ENCODE peak calls at places on chromosomes 13 and 19, in five cellular contexts. C, V, X, S and H are unnamed samples. For H3K4me1, H3K9me3 and H3K36me3, the result is how much of the 10 kb centered on the place peaks cover.

GRCh38 chr13:63636231-63636993 is 2220.8 kb upstream of the PCDH20 start:
- DNase-seq in C (no peak), X (no peak), V (no peak), S (no peak), H (peak)

GRCh38 chr13:61316647-61317046 is 99.0 kb downstream of the PCDH20 start:
- DNase-seq in S (no peak), X (no peak), C (no peak), V (no peak), H (no peak)

GRCh38 chr13:38662362-38662761 is 24.5 kb upstream of the FREM2 start:
- DNase-seq in S (no peak), X (no peak), C (peak), V (peak), H (no peak)

GRCh38 chr13:106302843-106303242 is 232.6 kb downstream of the EFNB2 start:
- DNase-seq in V (no peak), C (no peak), S (no peak), X (no peak), H (no peak)

GRCh38 chr13:111537843-111538499 is 217.5 kb downstream of the TEX29 start:
- DNase-seq in X (no peak), S (no peak), C (no peak), V (no peak), H (no peak)

GRCh38 chr13:24500977-24501376 is 11.6 kb downstream of the PARP4 start:
- DNase-seq in V (peak), S (no peak), X (no peak), C (peak), H (peak)

GRCh38 chr19:9967326-9967725 is 31.0 kb upstream of the OLFM2 start:
- DNase-seq in S (no peak), C (no peak), X (no peak), V (peak), H (no peak)

GRCh38 chr13:105616313-105617075 is 919.0 kb downstream of the EFNB2 start:
- DNase-seq in C (no peak), V (no peak), X (no peak), S (no peak), H (no peak)

GRCh38 chr13:21670883-21671792 is at the start of gene FGF9:
- DNase-seq in S (peak), C (peak), V (peak), X (peak), H (peak)

GRCh38 chr13:75485286-75486062 is 3.5 kb upstream of the TBC1D4 start:
- DNase-seq in X (peak), V (peak), C (peak), S (no peak), H (no peak)

GRCh38 chr13:33016414-33017409 is at the start of gene KL:
- DNase-seq in C (peak), S (no peak), X (no peak), V (peak), H (peak)

GRCh38 chr13:27293873-27294515 is 23.4 kb downstream of the RASL11A start:
- DNase-seq in X (no peak), C (no peak), S (no peak), V (no peak), H (no peak)

GRCh38 chr19:31955884-31956283 is 389.5 kb upstream of the ZNF507 start:
- DNase-seq in V (no peak), X (no peak), C (no peak), S (no peak), H (no peak)

GRCh38 chr19:2062770-2063169 is 11.7 kb upstream of the MKNK2 start:
- DNase-seq in S (no peak), C (no peak), X (no peak), V (no peak), H (no peak)

GRCh38 chr19:2061936-2062729 is 11.1 kb upstream of the MKNK2 start:
- DNase-seq in S (peak), C (no peak), V (no peak), X (no peak), H (no peak)

GRCh38 chr19:2059422-2060201 is 8.6 kb upstream of the MKNK2 start:
- DNase-seq in C (peak), S (peak), V (peak), X (peak), H (peak)

GRCh38 chr19:2063824-2064223 is 12.8 kb upstream of the MKNK2 start:
- DNase-seq in X (no peak), S (no peak), V (no peak), C (no peak), H (no peak)

DNA sequence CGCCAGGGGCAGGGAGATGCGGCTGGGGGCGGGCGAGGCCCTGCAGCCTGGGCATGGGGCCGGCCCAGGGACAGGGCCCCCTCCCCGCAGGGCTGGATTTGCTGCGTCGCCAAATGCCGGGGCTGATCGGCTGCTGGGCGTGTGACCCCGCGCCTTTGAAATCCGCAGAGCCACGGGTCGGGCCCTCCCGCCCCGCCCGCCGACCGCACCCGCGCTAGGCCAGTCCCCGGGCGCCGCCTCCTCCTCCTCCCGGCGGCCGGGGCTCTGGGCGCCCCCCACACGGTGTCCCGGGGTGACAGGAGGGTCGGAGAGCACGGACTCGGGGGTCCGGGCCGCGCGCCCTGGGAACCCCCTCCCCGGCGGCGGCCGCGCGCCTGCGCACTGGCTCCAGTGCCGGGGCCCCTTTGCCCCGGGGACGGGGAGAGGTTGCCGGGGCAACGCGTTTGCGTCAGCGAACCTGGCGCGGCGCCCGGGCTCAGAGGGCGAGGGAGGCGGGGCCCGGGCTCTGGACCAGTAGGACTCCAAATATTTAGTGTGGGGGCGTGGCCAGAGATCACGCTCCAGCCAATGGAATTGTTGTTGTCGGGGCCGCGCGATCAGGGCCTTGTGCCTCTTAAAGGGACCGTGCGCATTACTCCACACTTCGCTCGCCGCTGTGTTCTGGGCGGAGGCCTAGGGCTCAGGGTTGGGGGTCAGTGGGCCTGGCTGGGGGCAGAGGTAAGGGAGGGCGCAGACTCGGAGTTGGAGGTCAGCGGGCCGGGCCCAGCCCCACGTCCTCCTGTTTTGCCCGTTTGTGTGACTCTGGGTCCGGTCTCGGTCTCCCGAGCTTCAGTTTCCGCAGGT is 10.3 kb upstream of the MKNK2 start:
- DNase-seq in S (peak), X (peak), V (peak), C (peak), H (peak)
- H3K4me1 ChIP-seq in S (under half), X (under half), V (under half), C (under half), H (under half)

DNA sequence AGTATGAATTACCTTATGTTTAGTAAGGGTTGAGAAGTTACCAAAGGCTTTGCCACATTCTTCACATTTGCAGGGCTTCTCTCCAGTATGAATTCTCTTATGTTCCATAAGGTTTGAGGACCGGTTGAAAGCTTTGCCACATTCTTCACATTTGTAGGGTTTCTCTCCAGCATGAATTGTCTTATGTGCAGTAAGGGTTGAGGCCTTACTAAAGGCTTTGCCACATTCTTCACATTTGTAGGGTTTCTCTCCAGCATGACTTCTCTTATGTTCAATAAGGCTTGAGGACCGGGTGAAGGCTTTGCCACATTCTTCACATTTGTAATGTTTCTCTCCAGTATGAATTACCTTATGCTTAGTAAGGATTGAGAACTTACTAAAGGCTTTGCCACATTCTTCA is 26.7 kb downstream of the ZNF728 start:
- DNase-seq in V (no peak), X (no peak), S (no peak), C (no peak), H (no peak)
- H3K9me3 ChIP-seq in V (under half), X (half or more), S (under half), C (under half), H (under half)

GRCh38 chr13:102872131-102872530 is 26.3 kb downstream of the ERCC5 start:
- DNase-seq in V (no peak), C (no peak), X (no peak), S (no peak), H (no peak)

GRCh38 chr13:102870677-102871415 is 25.0 kb downstream of the ERCC5 start:
- DNase-seq in X (no peak), V (peak), C (peak), S (peak), H (peak)

GRCh38 chr13:102868366-102868936 is 22.6 kb downstream of the ERCC5 start:
- DNase-seq in X (no peak), S (no peak), V (no peak), C (peak), H (no peak)

GRCh38 chr13:102872531-102872930 is 26.7 kb downstream of the ERCC5 start:
- DNase-seq in V (no peak), X (no peak), S (no peak), C (no peak), H (no peak)

DNA sequence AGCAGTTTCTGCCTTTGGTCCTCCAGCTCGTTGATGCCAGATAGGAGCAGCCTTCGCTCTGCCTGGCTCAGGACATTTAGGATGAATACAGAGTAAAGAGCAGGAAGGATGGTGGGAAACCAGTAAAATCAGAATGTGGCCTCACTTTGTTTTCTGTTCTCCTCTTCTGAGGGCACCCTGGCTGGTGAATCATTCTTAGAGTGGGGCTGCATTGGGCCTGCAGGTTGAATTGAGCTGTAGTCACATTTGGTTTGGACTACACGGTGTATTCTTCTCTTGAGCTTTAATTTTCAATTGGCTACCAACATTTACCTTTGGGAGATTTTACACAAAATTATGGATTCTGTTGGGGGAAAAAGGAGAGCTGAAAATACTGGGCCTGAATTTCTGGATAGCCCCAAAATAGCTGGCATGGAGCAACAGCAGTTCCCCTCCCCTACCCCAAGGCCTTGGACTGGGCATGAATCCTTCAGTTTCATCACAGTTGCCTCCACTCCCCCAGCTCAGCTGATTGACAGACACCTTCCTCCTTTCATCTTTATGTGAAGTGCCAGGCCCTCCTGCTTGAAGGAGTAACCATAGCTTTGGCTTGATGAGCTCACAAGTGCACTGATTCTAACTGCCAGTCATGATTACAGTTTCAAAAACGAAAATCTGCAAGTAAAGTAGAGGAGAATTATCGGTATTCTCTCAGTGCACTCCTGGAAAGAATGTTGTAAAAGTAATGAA is 24.3 kb downstream of the ERCC5 start:
- DNase-seq in S (no peak), C (peak), V (no peak), X (no peak), H (no peak)
- H3K36me3 ChIP-seq in S (under half), C (half or more), V (half or more), X (under half), H (under half)

GRCh38 chr19:11246941-11247340 is 7.5 kb downstream of the ANGPTL8 start:
- DNase-seq in X (no peak), C (no peak), S (no peak), V (no peak), H (no peak)

GRCh38 chr19:11247391-11247790 is 8.0 kb downstream of the ANGPTL8 start:
- DNase-seq in S (peak), C (no peak), V (peak), X (no peak), H (no peak)

GRCh38 chr19:11244846-11245589 is 5.6 kb downstream of the ANGPTL8 start:
- DNase-seq in C (no peak), S (no peak), X (no peak), V (no peak), H (no peak)

GRCh38 chr19:11248852-11249251 is 9.4 kb downstream of the ANGPTL8 start:
- DNase-seq in V (no peak), C (no peak), S (no peak), X (no peak), H (no peak)

DNA sequence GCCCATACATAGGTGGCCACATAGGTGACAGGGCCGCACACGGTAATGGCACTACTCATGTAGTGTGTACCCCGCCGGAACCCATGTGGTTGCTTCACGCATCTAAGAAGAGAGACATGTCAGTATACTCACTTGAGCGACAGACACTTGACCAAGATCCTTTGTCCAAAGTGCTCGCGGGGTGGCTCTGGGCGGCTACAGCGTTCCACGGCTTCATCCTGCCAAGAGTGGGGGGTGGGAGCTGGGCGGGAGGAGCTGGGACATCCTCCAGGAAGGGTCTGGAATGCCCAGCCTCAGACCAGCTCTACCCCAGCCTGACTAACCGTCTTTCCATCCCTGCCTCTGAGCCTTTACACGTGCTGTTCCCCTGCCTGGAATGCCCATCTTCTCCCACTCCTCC is 8.5 kb downstream of the ANGPTL8 start:
- DNase-seq in X (no peak), C (no peak), V (no peak), S (no peak), H (no peak)
- H3K4me1 ChIP-seq in X (under half), C (under half), V (under half), S (under half), H (under half)

GRCh38 chr19:43841990-43842389 is 14.9 kb downstream of the ZNF283 start:
- DNase-seq in S (no peak), X (no peak), C (peak), V (no peak), H (no peak)

GRCh38 chr19:43847884-43848283 is 20.8 kb downstream of the ZNF283 start:
- DNase-seq in S (no peak), C (no peak), V (no peak), X (no peak), H (no peak)

GRCh38 chr19:43848821-43849220 is 21.7 kb downstream of the ZNF283 start:
- DNase-seq in V (no peak), C (no peak), S (no peak), X (no peak), H (no peak)

DNA sequence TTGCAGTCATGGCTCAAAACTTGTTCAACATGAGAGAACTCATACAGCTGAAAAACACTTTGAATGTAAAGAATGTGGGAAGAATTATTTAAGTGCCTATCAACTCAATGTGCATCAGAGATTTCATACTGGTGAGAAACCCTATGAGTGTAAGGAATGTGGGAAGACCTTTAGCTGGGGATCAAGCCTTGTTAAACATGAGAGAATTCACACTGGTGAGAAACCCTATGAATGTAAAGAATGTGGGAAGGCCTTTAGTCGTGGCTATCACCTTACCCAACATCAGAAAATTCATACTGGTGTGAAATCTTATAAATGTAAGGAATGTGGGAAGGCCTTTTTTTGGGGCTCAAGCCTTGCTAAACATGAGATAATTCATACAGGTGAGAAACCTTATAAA is 20.1 kb downstream of the ZNF283 start:
- DNase-seq in X (no peak), S (no peak), C (no peak), V (no peak), H (no peak)
- H3K9me3 ChIP-seq in X (half or more), S (under half), C (under half), V (under half), H (under half)

DNA sequence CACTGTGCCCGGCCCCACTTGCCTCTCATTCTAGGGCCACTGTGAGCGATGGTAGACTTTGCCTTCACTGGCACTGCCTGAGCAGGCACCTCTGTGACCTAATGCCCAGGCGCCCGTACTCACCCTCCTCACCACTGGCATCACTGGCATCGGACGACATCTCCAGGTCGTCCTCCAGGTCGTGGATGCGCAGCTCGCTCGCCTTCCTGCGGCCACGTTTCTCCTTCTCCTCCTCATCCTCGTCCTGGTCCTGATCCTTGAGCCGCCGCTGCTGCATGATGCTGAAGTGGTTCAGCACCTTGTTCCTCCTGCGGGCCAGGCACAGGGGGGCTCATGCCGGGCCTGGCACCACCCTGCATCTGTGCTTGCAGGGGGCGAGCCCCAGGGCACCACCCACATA is 7.5 kb upstream of the PSPN start:
- DNase-seq in S (no peak), C (no peak), X (no peak), V (no peak), H (no peak)
- H3K36me3 ChIP-seq in S (under half), C (under half), X (under half), V (half or more), H (under half)

GRCh38 chr19:38194061-38194701 is 29.8 kb downstream of the DPF1 start:
- DNase-seq in X (no peak), V (no peak), S (no peak), C (no peak), H (no peak)
- H3K4me1 ChIP-seq in X (under half), V (under half), S (under half), C (under half), H (under half)

GRCh38 chr19:6970478-6970877 is 50.8 kb downstream of the MBD3L2B start:
- DNase-seq in S (no peak), X (no peak), V (no peak), C (no peak), H (no peak)
- H3K9me3 ChIP-seq in S (under half), X (under half), V (under half), C (under half), H (under half)

DNA sequence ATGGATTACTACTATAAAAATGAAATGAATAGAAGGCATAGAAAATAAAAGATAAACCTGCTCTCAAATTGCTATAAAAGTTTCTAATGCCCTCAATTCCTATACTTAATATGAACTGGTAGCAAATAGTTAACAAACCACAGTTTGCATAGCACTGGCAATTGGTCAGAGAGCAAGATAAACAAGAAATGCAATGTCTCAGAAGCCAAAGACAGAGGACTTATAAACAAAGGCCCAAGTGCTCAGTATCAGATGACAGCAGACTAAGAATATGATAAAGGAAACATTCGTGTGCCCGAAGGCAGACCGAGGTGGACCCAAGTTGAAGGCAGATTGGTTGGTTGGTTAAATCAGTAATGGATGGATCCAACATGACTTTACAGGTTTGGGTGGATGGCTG is 50.6 kb downstream of the IPO5 start:
- DNase-seq in V (peak), X (no peak), C (no peak), S (no peak), H (no peak)
- H3K36me3 ChIP-seq in V (half or more), X (under half), C (half or more), S (under half), H (under half)